ENCODE peak calls at places on chromosome 7, in nine cellular contexts. Q is cardiac fibroblast, X is uterus, I is stomach, R is fibroblast of villous mesenchyme, P is AG04449, B is MM.1S, Z is PC-3, L is lower lobe of right lung. D is an unnamed sample.

GRCh38 chr7:17580141-17580540 is 281.7 kb downstream of the AHR start:
- DNase-seq in Q (peak; percentile 84), X (no peak), I (no peak), R (no peak), P (peak; percentile 53), B (no peak), Z (peak; percentile 54), L (no peak), D (no peak)

GRCh38 chr7:4067874-4068273 is 614.2 kb upstream of the FOXK1 start:
- DNase-seq in Q (no peak), X (no peak), I (peak; percentile 7), R (no peak), P (no peak), B (no peak), Z (no peak), L (no peak), D (no peak)

GRCh38 chr7:159070422-159071148 is 74.1 kb downstream of the VIPR2 start:
- DNase-seq in Q (peak; percentile 49), X (no peak), I (no peak), R (no peak), P (no peak), B (no peak), Z (peak; percentile 35), L (no peak), D (peak; percentile 33)

GRCh38 chr7:108127461-108127860 is 2.7 kb downstream of the LAMB4 start:
- DNase-seq in Q (no peak), X (no peak), I (no peak), R (no peak), P (no peak), B (no peak), Z (no peak), L (no peak), D (no peak)

GRCh38 chr7:33744293-33744692 is 161.0 kb upstream of the BMPER start:
- DNase-seq in Q (peak; percentile 54), X (no peak), I (no peak), R (peak; percentile 28), P (no peak), B (peak; percentile 41), Z (peak; percentile 42), L (no peak), D (peak; percentile 45)

GRCh38 chr7:100745184-100745583 is 11.8 kb downstream of the ZAN start:
- DNase-seq in Q (peak; percentile 62), X (peak; percentile 61), I (peak; percentile 25), R (peak; percentile 72), P (no peak), B (no peak), Z (no peak), L (peak; percentile 67), D (peak; percentile 84)

GRCh38 chr7:44101966-44102845 is 1.9 kb upstream of the AEBP1 start:
- DNase-seq in Q (peak; percentile 78), X (no peak), I (no peak), R (peak; percentile 35), P (no peak), B (no peak), Z (no peak), L (no peak), D (no peak)

GRCh38 chr7:28729685-28730084 is 228.4 kb downstream of the TRIL start:
- DNase-seq in Q (peak; percentile 28), X (no peak), I (no peak), R (no peak), P (no peak), B (no peak), Z (no peak), L (no peak), D (no peak)

GRCh38 chr7:43648725-43649406 is 66.0 kb downstream of the STK17A start:
- DNase-seq in Q (peak; percentile 93), X (no peak), I (no peak), R (peak; percentile 72), P (no peak), B (peak; percentile 96), Z (peak; percentile 61), L (no peak), D (peak; percentile 74)

GRCh38 chr7:129351320-129351719 is 82.9 kb upstream of the STRIP2 start:
- DNase-seq in Q (peak; percentile 62), X (no peak), I (no peak), R (no peak), P (no peak), B (peak; percentile 25), Z (no peak), L (no peak), D (peak; percentile 19)

GRCh38 chr7:29254663-29255062 is 60.1 kb downstream of the CHN2 start:
- DNase-seq in Q (no peak), X (no peak), I (no peak), R (no peak), P (no peak), B (no peak), Z (peak; percentile 14), L (no peak), D (no peak)

GRCh38 chr7:155396661-155397060 is 61.3 kb upstream of the EN2 start:
- DNase-seq in Q (no peak), X (no peak), I (no peak), R (no peak), P (no peak), B (no peak), Z (no peak), L (no peak), D (no peak)

GRCh38 chr7:155399577-155399976 is 58.4 kb upstream of the EN2 start:
- DNase-seq in Q (no peak), X (no peak), I (no peak), R (no peak), P (no peak), B (no peak), Z (no peak), L (no peak), D (no peak)

GRCh38 chr7:155401884-155402283 is 56.0 kb upstream of the EN2 start:
- DNase-seq in Q (no peak), X (no peak), I (no peak), R (no peak), P (no peak), B (no peak), Z (no peak), L (no peak), D (no peak)

GRCh38 chr7:155395176-155395797 is 62.6 kb upstream of the EN2 start:
- DNase-seq in Q (no peak), X (no peak), I (no peak), R (no peak), P (no peak), B (no peak), Z (no peak), L (no peak), D (no peak)

GRCh38 chr7:155398944-155399343 is 59.0 kb upstream of the EN2 start:
- DNase-seq in Q (no peak), X (no peak), I (no peak), R (no peak), P (no peak), B (no peak), Z (no peak), L (no peak), D (no peak)
- TF ChIP-seq CTCF in Q (no peak), X (no peak), I (no peak), R (no peak), P (no peak), B (peak; percentile 18), Z (peak; percentile 43), L (no peak), D (no peak)

GRCh38 chr7:97024209-97025129 is at the start of gene DLX5:
- DNase-seq in Q (peak; percentile 28), X (peak; percentile 44), I (no peak), R (peak; percentile 27), P (no peak), B (no peak), Z (peak; percentile 72), L (no peak), D (no peak)

GRCh38 chr7:97025130-97025499 is 484 bp upstream of the DLX5 start:
- DNase-seq in Q (no peak), X (no peak), I (no peak), R (no peak), P (no peak), B (no peak), Z (no peak), L (no peak), D (no peak)

GRCh38 chr7:97026705-97027426 is 2.2 kb upstream of the DLX5 start:
- DNase-seq in Q (no peak), X (no peak), I (no peak), R (no peak), P (no peak), B (no peak), Z (no peak), L (no peak), D (no peak)

GRCh38 chr7:97025983-97026704 is 1.5 kb upstream of the DLX5 start:
- DNase-seq in Q (no peak), X (no peak), I (peak; percentile 48), R (no peak), P (no peak), B (no peak), Z (no peak), L (no peak), D (no peak)

DNA sequence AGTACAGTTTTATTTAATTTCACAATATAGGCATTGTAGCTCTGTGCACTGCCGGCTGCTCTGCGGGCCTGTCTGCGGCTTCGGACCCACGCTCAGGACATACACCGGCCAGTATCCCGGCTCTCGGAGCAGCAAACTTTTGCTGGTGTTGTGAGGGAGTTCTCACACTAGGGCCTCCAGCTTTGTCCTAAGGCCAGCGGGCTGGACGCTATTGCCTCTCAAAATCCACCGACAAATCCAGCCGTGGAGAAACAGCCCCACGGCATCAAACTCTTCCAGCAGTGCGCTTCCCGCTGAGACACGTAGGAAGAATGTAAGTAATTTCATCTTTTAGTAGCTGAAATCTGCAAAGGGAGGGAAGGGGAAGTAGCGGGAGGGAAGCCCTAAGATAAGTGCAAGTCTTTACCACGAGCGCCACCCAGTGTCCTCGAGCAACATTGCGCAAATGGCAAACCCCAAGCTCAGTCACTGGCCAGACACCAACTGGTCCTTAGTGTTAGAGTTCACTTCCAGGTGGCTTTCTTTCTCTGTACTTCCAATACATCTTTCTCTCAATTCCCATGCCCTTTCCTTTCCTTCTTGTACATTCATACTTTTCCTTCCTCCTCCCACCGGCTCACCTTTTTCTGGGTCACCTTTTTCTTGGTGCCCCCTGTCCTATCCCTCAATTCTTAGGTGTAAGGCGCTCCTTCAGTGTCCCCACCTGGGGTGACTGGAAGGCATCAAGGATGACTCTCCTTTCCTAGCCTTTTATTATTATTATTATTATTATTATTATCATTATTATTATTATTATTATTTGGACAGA is 3.0 kb upstream of the DLX5 start:
- DNase-seq in Q (peak; percentile 89), X (peak; percentile 78), I (peak; percentile 77), R (peak; percentile 84), P (peak; percentile 44), B (peak; percentile 75), Z (peak; percentile 83), L (peak; percentile 73), D (peak; percentile 86)
- TF ChIP-seq CTCF in Q (peak; percentile 87), X (peak; percentile 78), I (peak; percentile 84), R (peak; percentile 94), P (peak; percentile 88), B (peak; percentile 87), Z (peak; percentile 87), L (peak; percentile 87), D (peak; percentile 75)

DNA sequence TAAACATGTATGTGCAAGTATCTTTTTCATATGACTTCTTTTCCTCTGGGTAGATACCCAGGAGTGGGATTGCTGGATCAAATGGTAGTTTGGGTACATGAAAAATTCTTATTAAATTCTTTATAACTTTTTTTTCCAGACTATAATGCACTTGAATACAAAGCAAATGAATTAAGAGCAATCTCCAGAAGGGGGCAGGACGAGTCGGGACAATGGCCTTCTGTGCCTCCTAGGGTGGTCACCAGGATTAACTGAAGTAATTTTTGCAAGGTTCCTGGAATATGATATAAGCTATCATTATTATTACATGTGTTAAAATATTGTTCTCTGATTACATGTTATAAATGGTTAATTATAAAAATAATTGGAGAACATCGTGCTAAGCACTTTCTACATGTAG is 127.2 kb downstream of the PPP1R17 start:
- DNase-seq in Q (peak; percentile 31), X (no peak), I (no peak), R (no peak), P (no peak), B (no peak), Z (peak; percentile 72), L (no peak), D (no peak)
- TF ChIP-seq CTCF in Q (peak; percentile 16), X (no peak), I (no peak), R (no peak), P (no peak), B (no peak), Z (peak; percentile 69), L (peak; percentile 27), D (no peak)

GRCh38 chr7:36366649-36367560 is 22.8 kb upstream of the ANLN start:
- DNase-seq in Q (peak; percentile 79), X (peak; percentile 86), I (peak; percentile 95), R (peak; percentile 78), P (no peak), B (peak; percentile 93), Z (peak; percentile 92), L (peak; percentile 94), D (peak; percentile 96)
- TF ChIP-seq CTCF in Q (peak; percentile 58), X (peak; percentile 87), I (peak; percentile 88), R (peak; percentile 86), P (peak; percentile 87), B (peak; percentile 88), Z (peak; percentile 75), L (peak; percentile 92), D (peak; percentile 95)

D was measured in GM20000.